ENCODE peak calls at places on chromosomes 3 and 15, in five cellular contexts. J, H, B, S and T are unnamed samples.
A peak's percentile ranks its signal among the peaks of the same experiment; 100 is the strongest.

GRCh38 chr3:107431048-107431297 is 53.7 kb downstream of the CCDC54 start:
- DNase-seq in B (no peak), H (peak; percentile 27), J (no peak), S (peak; percentile 61), T (no peak)

GRCh38 chr3:184680411-184680990 is 31.4 kb downstream of the MAGEF1 start:
- DNase-seq in H (no peak), B (no peak), J (no peak), S (no peak), T (no peak)

GRCh38 chr3:58025824-58026579 is 17.8 kb downstream of the FLNB start:
- DNase-seq in B (no peak), H (peak; percentile 79), S (peak; percentile 57), J (no peak), T (peak; percentile 82)

GRCh38 chr3:152969557-152970300 is 134.8 kb downstream of the P2RY1 start:
- DNase-seq in B (no peak), J (peak; percentile 52), H (no peak), S (no peak), T (peak; percentile 33)

GRCh38 chr3:111541911-111542483 is at the start of gene CD96:
- DNase-seq in B (peak; percentile 46), S (no peak), J (peak; percentile 5), H (no peak), T (peak; percentile 62)

GRCh38 chr3:170200992-170201391 is 19.5 kb upstream of the PHC3 start:
- DNase-seq in S (no peak), B (no peak), H (no peak), J (no peak), T (no peak)

GRCh38 chr3:177337548-177338331 is 140.5 kb upstream of the TBL1XR1 start:
- DNase-seq in S (no peak), H (no peak), B (no peak), J (peak; percentile 66), T (peak; percentile 91)

GRCh38 chr3:86782271-86782670 is 208.7 kb downstream of the VGLL3 start:
- DNase-seq in B (no peak), S (no peak), H (no peak), J (peak; percentile 30), T (peak; percentile 22)

GRCh38 chr3:126340943-126341754 is 16.1 kb downstream of the KLF15 start:
- DNase-seq in B (no peak), H (no peak), S (no peak), J (no peak), T (no peak)

GRCh38 chr3:24470277-24470676 is 24.4 kb downstream of the THRB start:
- DNase-seq in S (no peak), J (no peak), B (no peak), H (no peak), T (no peak)

GRCh38 chr3:12159227-12159601 is 502 bp upstream of the TIMP4 start:
- DNase-seq in B (no peak), S (no peak), H (no peak), J (no peak), T (peak; percentile 82)

GRCh38 chr3:155302476-155302875 is 9.0 kb upstream of the STRIT1 start:
- DNase-seq in H (no peak), B (no peak), J (peak; percentile 50), S (no peak), T (peak; percentile 66)

GRCh38 chr15:22888120-22888859 is 49.8 kb downstream of the NIPA2 start:
- DNase-seq in J (peak; percentile 87), S (peak; percentile 53), H (peak; percentile 46), B (no peak), T (peak; percentile 98)

GRCh38 chr3:127274200-127274599 is 13.6 kb downstream of the PRR20G start:
- DNase-seq in J (no peak), S (no peak), B (no peak), H (no peak), T (no peak)

GRCh38 chr15:101051291-101052030 is 132.3 kb downstream of the LRRK1 start:
- DNase-seq in S (no peak), J (no peak), B (no peak), H (no peak), T (no peak)

GRCh38 chr3:43879166-43879565 is 188.4 kb downstream of the ABHD5 start:
- DNase-seq in J (no peak), S (no peak), H (no peak), B (no peak), T (peak; percentile 55)

GRCh38 chr15:81216411-81216810 is 19.7 kb downstream of the IL16 start:
- DNase-seq in B (no peak), J (no peak), H (no peak), S (peak; percentile 48), T (peak; percentile 68)

GRCh38 chr3:45210308-45211038 is 15.6 kb downstream of the TMEM158 start:
- DNase-seq in S (peak; percentile 87), J (peak; percentile 85), H (peak; percentile 57), B (peak; percentile 51), T (peak; percentile 90)

GRCh38 chr15:32053717-32054116 is 23.4 kb downstream of the CHRNA7 start:
- DNase-seq in H (no peak), S (no peak), J (no peak), B (no peak), T (no peak)

GRCh38 chr3:4825572-4826236 is 153.5 kb upstream of the BHLHE40 start:
- DNase-seq in B (no peak), S (peak; percentile 78), H (no peak), J (no peak), T (no peak)
- H3K4me3 ChIP-seq in B (peak overlapping the region; percentile 0), S (no peak overlapping the region), H (no peak overlapping the region), J (no peak overlapping the region), T (no peak overlapping the region)

GRCh38 chr15:58551764-58552504 is 120.1 kb downstream of the LIPC start:
- DNase-seq in S (no peak), H (peak; percentile 75), J (peak; percentile 94), B (no peak), T (peak; percentile 97)
- H3K4me3 ChIP-seq in S (no peak overlapping the region), H (no peak overlapping the region), J (peak overlapping the region; percentile 77), B (no peak overlapping the region), T (peak overlapping the region; percentile 17)

GRCh38 chr15:85840079-85840801 is 45.5 kb upstream of the KLHL25 start:
- DNase-seq in S (peak; percentile 82), B (peak; percentile 62), J (peak; percentile 92), H (peak; percentile 75), T (peak; percentile 57)
- H3K4me3 ChIP-seq in S (no peak overlapping the region), B (peak overlapping the region; percentile 33), J (peak overlapping the region; percentile 72), H (peak overlapping the region; percentile 3), T (peak overlapping the region; percentile 56)

GRCh38 chr15:35912196-35912595 is 366.2 kb upstream of the DPH6 start:
- DNase-seq in H (peak; percentile 31), S (no peak), J (peak; percentile 19), B (no peak), T (peak; percentile 64)

GRCh38 chr15:35911052-35911780 is 365.3 kb upstream of the DPH6 start:
- DNase-seq in J (no peak), B (no peak), S (no peak), H (no peak), T (no peak)

GRCh38 chr15:35909414-35909813 is 363.4 kb upstream of the DPH6 start:
- DNase-seq in J (no peak), H (no peak), S (no peak), B (no peak), T (no peak)

GRCh38 chr15:35910227-35910626 is 364.3 kb upstream of the DPH6 start:
- DNase-seq in H (no peak), S (no peak), J (no peak), B (no peak), T (no peak)

DNA sequence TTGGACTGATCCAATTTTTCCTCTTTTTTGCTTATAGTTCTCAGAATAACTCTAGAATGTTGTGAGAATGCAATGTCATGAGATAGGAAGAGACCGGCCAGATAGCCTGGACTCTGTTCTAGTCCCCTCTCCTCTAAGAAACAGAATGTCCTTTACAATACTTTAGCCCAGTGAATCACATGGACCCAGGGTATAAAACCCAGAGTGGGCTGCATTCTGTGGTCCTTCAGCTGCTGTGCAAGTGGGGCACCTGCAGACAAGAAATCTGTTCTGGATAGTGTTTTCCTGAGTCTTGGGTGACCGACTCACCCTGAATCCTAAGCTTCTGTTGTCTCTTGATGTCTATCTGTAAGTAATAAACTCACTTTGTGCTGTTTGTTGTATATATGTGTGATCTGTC is 368.6 kb upstream of the DPH6 start:
- DNase-seq in B (no peak), H (no peak), S (no peak), J (no peak), T (no peak)
- H3K4me3 ChIP-seq in B (no peak overlapping the region), H (no peak overlapping the region), S (no peak overlapping the region), J (no peak overlapping the region), T (no peak overlapping the region)

GRCh38 chr3:141386611-141387110 is 18.4 kb downstream of the ZBTB38 start:
- DNase-seq in H (no peak), S (no peak), B (no peak), J (peak; percentile 76), T (peak; percentile 70)
- H3K4me3 ChIP-seq in H (no peak overlapping the region), S (no peak overlapping the region), B (no peak overlapping the region), J (peak overlapping the region; percentile 81), T (peak overlapping the region; percentile 45)

DNA sequence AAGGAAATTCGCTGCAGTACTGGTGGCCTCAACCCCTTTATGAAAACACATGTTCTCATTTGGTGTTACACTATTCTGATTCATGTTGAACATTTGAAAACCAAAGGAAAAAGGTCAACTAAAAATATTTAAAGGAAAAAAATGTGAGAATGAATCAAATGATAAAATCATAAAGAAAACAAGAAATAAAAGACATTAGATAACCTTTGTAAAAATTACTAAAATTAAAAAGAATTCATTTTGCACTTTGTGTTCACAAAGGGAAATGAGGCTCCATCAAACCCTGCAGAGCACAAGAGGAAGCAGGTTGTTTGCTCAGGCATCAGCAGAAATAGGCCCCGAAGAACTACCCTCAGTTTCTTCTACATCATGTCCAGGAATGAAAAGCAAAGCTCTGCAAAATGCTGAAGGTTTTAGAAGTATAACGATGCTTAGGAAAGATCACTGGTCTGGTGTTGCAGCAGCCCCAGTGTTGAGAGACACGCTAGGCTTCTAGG is 41.2 kb downstream of the MAP4 start:
- DNase-seq in J (no peak), S (no peak), B (no peak), H (peak; percentile 80), T (peak; percentile 16)
- H3K4me3 ChIP-seq in J (no peak overlapping the region), S (no peak overlapping the region), B (no peak overlapping the region), H (no peak overlapping the region), T (no peak overlapping the region)

DNA sequence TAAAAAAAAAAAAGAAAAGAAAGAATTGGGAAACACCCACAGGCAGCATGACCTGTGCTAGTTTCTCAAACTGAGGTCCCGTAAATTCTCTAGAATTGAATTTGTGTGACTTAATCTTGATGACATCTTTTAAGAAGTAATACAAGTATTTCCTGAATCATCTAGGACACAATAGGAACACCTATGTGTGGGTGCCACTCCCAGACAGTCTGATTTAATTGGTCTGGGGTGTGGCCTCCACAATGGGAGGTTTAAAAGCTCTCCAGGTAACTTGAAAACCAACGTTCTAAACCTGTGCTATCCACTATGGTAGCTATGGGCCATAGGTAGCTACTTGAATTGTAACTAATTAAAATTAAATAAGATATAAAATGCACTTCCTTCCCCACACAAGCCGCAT is 28.1 kb downstream of the CFAP92 start:
- DNase-seq in S (no peak), H (no peak), B (no peak), J (no peak), T (no peak)
- H3K4me3 ChIP-seq in S (no peak overlapping the region), H (no peak overlapping the region), B (no peak overlapping the region), J (no peak overlapping the region), T (no peak overlapping the region)